ENCODE peak calls at places on chromosomes 1 and 21, in seven cellular contexts. One of them, this sample, is unnamed.

GRCh38 chr1:178126790-178127189 is 32.9 kb downstream of the RASAL2 start:
- DNase-seq in SK-N-SH: no peak
- DNase-seq in MM.1S: no peak
- DNase-seq in PC-3: peak; percentile 89
- DNase-seq in OCI-LY7: no peak
- DNase-seq in HCT116: peak; percentile 69
- DNase-seq in hepatocyte: peak; percentile 64
- DNase-seq in this sample: no peak

GRCh38 chr1:246795094-246795671 is 71.0 kb downstream of the SCCPDH start:
- DNase-seq in OCI-LY7: no peak
- DNase-seq in MM.1S: no peak
- DNase-seq in PC-3: no peak
- DNase-seq in hepatocyte: no peak
- DNase-seq in HCT116: no peak
- DNase-seq in SK-N-SH: no peak
- DNase-seq in this sample: no peak

GRCh38 chr1:55039342-55040082 is at the start of gene PCSK9:
- DNase-seq in hepatocyte: peak; percentile 77
- DNase-seq in SK-N-SH: peak; percentile 73
- DNase-seq in OCI-LY7: no peak
- DNase-seq in MM.1S: no peak
- DNase-seq in HCT116: peak; percentile 60
- DNase-seq in PC-3: peak; percentile 39
- DNase-seq in this sample: peak; percentile 73

GRCh38 chr1:158813159-158813558 is 18.0 kb upstream of the MNDA start:
- DNase-seq in MM.1S: no peak
- DNase-seq in OCI-LY7: no peak
- DNase-seq in HCT116: no peak
- DNase-seq in SK-N-SH: no peak
- DNase-seq in PC-3: no peak
- DNase-seq in hepatocyte: no peak
- DNase-seq in this sample: no peak

GRCh38 chr1:84603941-84604830 is 29.9 kb upstream of the CTBS start:
- DNase-seq in hepatocyte: peak; percentile 13
- DNase-seq in MM.1S: peak; percentile 52
- DNase-seq in OCI-LY7: no peak
- DNase-seq in HCT116: peak; percentile 73
- DNase-seq in SK-N-SH: no peak
- DNase-seq in PC-3: peak; percentile 97
- DNase-seq in this sample: peak; percentile 30

GRCh38 chr1:105416246-105416645 is 1640.2 kb upstream of the PRMT6 start:
- DNase-seq in MM.1S: no peak
- DNase-seq in HCT116: no peak
- DNase-seq in SK-N-SH: no peak
- DNase-seq in hepatocyte: no peak
- DNase-seq in PC-3: no peak
- DNase-seq in OCI-LY7: no peak
- DNase-seq in this sample: no peak

GRCh38 chr1:54904476-54905048 is 17.6 kb upstream of the DHCR24 start:
- DNase-seq in MM.1S: no peak
- DNase-seq in HCT116: no peak
- DNase-seq in SK-N-SH: no peak
- DNase-seq in OCI-LY7: no peak
- DNase-seq in PC-3: peak; percentile 83
- DNase-seq in hepatocyte: no peak
- DNase-seq in this sample: no peak

GRCh38 chr1:230570724-230571390 is 71.4 kb upstream of the COG2 start:
- DNase-seq in MM.1S: no peak
- DNase-seq in PC-3: no peak
- DNase-seq in SK-N-SH: no peak
- DNase-seq in HCT116: no peak
- DNase-seq in hepatocyte: no peak
- DNase-seq in OCI-LY7: no peak
- DNase-seq in this sample: no peak

GRCh38 chr1:119647734-119648619 is at the start of gene ZNF697:
- DNase-seq in SK-N-SH: peak; percentile 96
- DNase-seq in MM.1S: peak; percentile 53
- DNase-seq in HCT116: peak; percentile 89
- DNase-seq in OCI-LY7: no peak
- DNase-seq in PC-3: peak; percentile 95
- DNase-seq in hepatocyte: peak; percentile 95
- DNase-seq in this sample: peak; percentile 95

GRCh38 chr1:246317723-246318359 is 189.2 kb downstream of the SMYD3 start:
- DNase-seq in SK-N-SH: no peak
- DNase-seq in HCT116: no peak
- DNase-seq in hepatocyte: no peak
- DNase-seq in OCI-LY7: no peak
- DNase-seq in MM.1S: no peak
- DNase-seq in PC-3: peak; percentile 80
- DNase-seq in this sample: no peak

GRCh38 chr1:243312962-243313634 is 57.3 kb downstream of the SDCCAG8 start:
- DNase-seq in MM.1S: no peak
- DNase-seq in OCI-LY7: no peak
- DNase-seq in hepatocyte: no peak
- DNase-seq in HCT116: no peak
- DNase-seq in SK-N-SH: no peak
- DNase-seq in PC-3: no peak
- DNase-seq in this sample: no peak

GRCh38 chr1:207861442-207862177 is 49.3 kb downstream of the CD34 start:
- DNase-seq in PC-3: no peak
- DNase-seq in MM.1S: no peak
- DNase-seq in OCI-LY7: no peak
- DNase-seq in hepatocyte: no peak
- DNase-seq in SK-N-SH: no peak
- DNase-seq in HCT116: no peak
- DNase-seq in this sample: no peak

GRCh38 chr1:116820362-116820761 is 66.1 kb downstream of the CD2 start:
- DNase-seq in OCI-LY7: no peak
- DNase-seq in HCT116: no peak
- DNase-seq in hepatocyte: no peak
- DNase-seq in SK-N-SH: no peak
- DNase-seq in PC-3: peak; percentile 45
- DNase-seq in MM.1S: no peak
- DNase-seq in this sample: no peak

GRCh38 chr1:94614980-94615379 is 73.4 kb upstream of the F3 start:
- DNase-seq in SK-N-SH: no peak
- DNase-seq in MM.1S: no peak
- DNase-seq in OCI-LY7: no peak
- DNase-seq in HCT116: no peak
- DNase-seq in hepatocyte: no peak
- DNase-seq in PC-3: no peak
- DNase-seq in this sample: no peak

GRCh38 chr1:178451529-178451928 is 45.2 kb downstream of the CLEC20A start:
- DNase-seq in HCT116: no peak
- DNase-seq in hepatocyte: peak; percentile 23
- DNase-seq in MM.1S: no peak
- DNase-seq in PC-3: peak; percentile 7
- DNase-seq in OCI-LY7: no peak
- DNase-seq in SK-N-SH: no peak
- DNase-seq in this sample: no peak

GRCh38 chr1:85047472-85048295 is 616 bp downstream of the MCOLN3 start:
- DNase-seq in HCT116: no peak
- DNase-seq in PC-3: no peak
- DNase-seq in MM.1S: no peak
- DNase-seq in hepatocyte: peak; percentile 28
- DNase-seq in SK-N-SH: peak; percentile 58
- DNase-seq in OCI-LY7: no peak
- DNase-seq in this sample: peak; percentile 63

GRCh38 chr1:33903210-33903589 is 39.3 kb downstream of the HMGB4 start:
- DNase-seq in hepatocyte: peak; percentile 37
- DNase-seq in SK-N-SH: no peak
- DNase-seq in OCI-LY7: no peak
- DNase-seq in MM.1S: no peak
- DNase-seq in PC-3: no peak
- DNase-seq in HCT116: no peak
- DNase-seq in this sample: no peak

GRCh38 chr1:220767312-220768126 is 19.2 kb upstream of the MTARC1 start:
- DNase-seq in PC-3: no peak
- DNase-seq in hepatocyte: peak; percentile 62
- DNase-seq in OCI-LY7: no peak
- DNase-seq in MM.1S: no peak
- DNase-seq in HCT116: no peak
- DNase-seq in SK-N-SH: no peak
- DNase-seq in this sample: no peak

GRCh38 chr21:45474323-45474950 is 67.8 kb downstream of the SLC19A1 start:
- DNase-seq in SK-N-SH: no peak
- DNase-seq in HCT116: no peak
- DNase-seq in OCI-LY7: no peak
- DNase-seq in MM.1S: no peak
- DNase-seq in hepatocyte: no peak
- DNase-seq in PC-3: no peak
- DNase-seq in this sample: no peak

GRCh38 chr1:187680823-187681222 is 852.1 kb downstream of the PLA2G4A start:
- DNase-seq in HCT116: no peak
- DNase-seq in PC-3: no peak
- DNase-seq in hepatocyte: no peak
- DNase-seq in SK-N-SH: no peak
- DNase-seq in OCI-LY7: no peak
- DNase-seq in MM.1S: no peak
- DNase-seq in this sample: no peak

GRCh38 chr1:93776728-93777127 is 95.1 kb upstream of the BCAR3 start:
- DNase-seq in PC-3: no peak
- DNase-seq in SK-N-SH: no peak
- DNase-seq in HCT116: no peak
- DNase-seq in OCI-LY7: no peak
- DNase-seq in MM.1S: no peak
- DNase-seq in hepatocyte: no peak
- DNase-seq in this sample: no peak

GRCh38 chr1:234912541-234913312 is 215.9 kb downstream of the TOMM20 start:
- DNase-seq in HCT116: no peak
- DNase-seq in OCI-LY7: no peak
- DNase-seq in MM.1S: no peak
- DNase-seq in hepatocyte: no peak
- DNase-seq in PC-3: no peak
- DNase-seq in SK-N-SH: no peak
- DNase-seq in this sample: no peak

GRCh38 chr21:44758781-44759627 is 42.6 kb downstream of the UBE2G2 start:
- DNase-seq in hepatocyte: no peak
- DNase-seq in OCI-LY7: no peak
- DNase-seq in HCT116: no peak
- DNase-seq in PC-3: no peak
- DNase-seq in MM.1S: no peak
- DNase-seq in SK-N-SH: no peak
- DNase-seq in this sample: no peak

GRCh38 chr1:168100315-168101002 is 36.3 kb downstream of the GPR161 start:
- DNase-seq in MM.1S: no peak
- DNase-seq in HCT116: no peak
- DNase-seq in PC-3: no peak
- DNase-seq in hepatocyte: no peak
- DNase-seq in OCI-LY7: no peak
- DNase-seq in SK-N-SH: no peak
- DNase-seq in this sample: no peak

GRCh38 chr1:109482796-109483638 is 688 bp upstream of the ATXN7L2 start:
- DNase-seq in HCT116: no peak
- DNase-seq in OCI-LY7: peak; percentile 69
- DNase-seq in MM.1S: no peak
- DNase-seq in SK-N-SH: peak; percentile 84
- DNase-seq in PC-3: no peak
- DNase-seq in hepatocyte: peak; percentile 55
- DNase-seq in this sample: peak; percentile 80
- TF ChIP-seq CTCF in HCT116: no peak
- TF ChIP-seq CTCF in OCI-LY7: peak; percentile 62
- TF ChIP-seq CTCF in MM.1S: no peak
- TF ChIP-seq CTCF in SK-N-SH: peak; percentile 15
- TF ChIP-seq CTCF in PC-3: no peak
- TF ChIP-seq CTCF in hepatocyte: peak; percentile 5
- TF ChIP-seq CTCF in this sample: peak; percentile 43

GRCh38 chr1:42335809-42336518 is 929 bp upstream of the FOXJ3 start:
- DNase-seq in PC-3: peak; percentile 56
- DNase-seq in OCI-LY7: no peak
- DNase-seq in HCT116: no peak
- DNase-seq in MM.1S: no peak
- DNase-seq in SK-N-SH: no peak
- DNase-seq in hepatocyte: peak; percentile 70
- DNase-seq in this sample: no peak
- TF ChIP-seq EZH2phosphoT487 in PC-3: no peak
- TF ChIP-seq EZH2phosphoT487 in OCI-LY7: no peak
- TF ChIP-seq EZH2phosphoT487 in HCT116: no peak
- TF ChIP-seq EZH2phosphoT487 in MM.1S: no peak
- TF ChIP-seq EZH2phosphoT487 in SK-N-SH: no peak
- TF ChIP-seq EZH2phosphoT487 in hepatocyte: no peak
- TF ChIP-seq EZH2phosphoT487 in this sample: no peak

DNA sequence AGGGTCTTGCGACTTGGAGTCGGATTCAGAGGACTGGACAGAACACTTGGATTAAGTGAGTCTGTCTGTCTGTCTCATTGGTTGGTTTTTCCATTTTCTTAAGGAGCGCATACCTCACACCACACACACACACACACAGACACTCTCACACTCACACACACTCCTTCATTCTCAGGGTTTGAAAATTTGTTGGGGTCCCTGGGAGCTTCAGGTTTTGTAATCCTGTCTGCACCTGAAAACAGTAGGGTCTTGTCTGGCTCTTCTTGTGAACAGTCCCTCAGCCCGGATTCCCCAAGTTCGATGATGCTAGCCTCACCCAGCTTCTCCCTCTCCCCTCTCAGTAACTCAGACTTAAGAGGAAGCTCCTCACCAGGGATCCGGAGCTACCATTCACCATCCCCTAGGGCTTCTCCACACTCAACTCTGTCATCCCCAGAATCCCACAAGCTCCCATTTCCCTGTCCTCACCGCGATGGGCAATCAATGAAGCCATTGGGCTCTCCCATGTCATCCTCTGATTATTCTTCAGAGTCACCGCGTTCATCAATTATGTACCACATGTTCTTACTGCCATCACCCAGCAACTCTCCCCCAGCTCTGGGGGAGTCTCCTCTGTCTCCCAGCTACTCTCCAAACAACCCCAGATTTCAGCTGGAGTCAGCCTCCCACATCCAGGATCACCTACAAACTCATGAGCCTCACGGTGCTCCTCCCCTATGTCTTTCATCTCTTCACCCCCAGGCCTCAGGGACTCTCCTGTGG is 1530.9 kb upstream of the TPTE start:
- DNase-seq in OCI-LY7: no peak
- DNase-seq in SK-N-SH: no peak
- DNase-seq in HCT116: no peak
- DNase-seq in PC-3: peak; percentile 1
- DNase-seq in MM.1S: no peak
- DNase-seq in hepatocyte: no peak
- DNase-seq in this sample: no peak
- H3K9me3 ChIP-seq in OCI-LY7: peaks cover 39% of the 10 kb centered on the region
- H3K9me3 ChIP-seq in SK-N-SH: no peaks in the 10 kb centered on the region
- H3K9me3 ChIP-seq in HCT116: peaks cover 11% of the 10 kb centered on the region
- H3K9me3 ChIP-seq in PC-3: no peaks in the 10 kb centered on the region
- H3K9me3 ChIP-seq in MM.1S: no peaks in the 10 kb centered on the region
- H3K9me3 ChIP-seq in hepatocyte: peaks cover 24% of the 10 kb centered on the region
- H3K9me3 ChIP-seq in this sample: peaks cover 33% of the 10 kb centered on the region

DNA sequence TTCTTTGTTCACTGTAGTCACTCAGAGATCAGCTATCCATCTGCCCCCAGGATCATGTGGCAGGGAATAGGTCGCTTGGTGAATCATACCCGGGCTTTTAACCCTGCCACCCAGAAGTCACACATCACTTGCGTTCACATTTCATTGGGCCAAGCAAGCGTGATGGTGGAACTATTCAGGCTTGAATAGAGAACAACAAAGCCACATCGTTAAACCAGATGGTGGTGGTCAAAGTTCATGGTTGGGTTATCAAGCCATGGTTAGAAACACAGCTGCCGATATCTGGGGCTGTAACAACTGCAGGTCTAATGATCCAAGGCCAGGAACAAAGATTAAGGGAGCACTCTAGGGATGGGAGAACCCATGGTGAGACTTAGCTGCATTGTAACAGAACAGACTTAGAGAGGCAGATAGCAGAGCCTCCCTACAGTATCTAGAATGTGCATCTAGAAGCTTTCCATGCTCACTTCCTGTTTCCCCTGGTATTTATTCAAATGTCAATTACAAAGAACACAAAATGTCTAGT is 40.0 kb upstream of the PTPRC start:
- DNase-seq in SK-N-SH: no peak
- DNase-seq in hepatocyte: no peak
- DNase-seq in HCT116: no peak
- DNase-seq in OCI-LY7: peak; percentile 99
- DNase-seq in MM.1S: no peak
- DNase-seq in PC-3: no peak
- DNase-seq in this sample: no peak
- TF ChIP-seq CTCF in SK-N-SH: no peak
- TF ChIP-seq CTCF in hepatocyte: no peak
- TF ChIP-seq CTCF in HCT116: no peak
- TF ChIP-seq CTCF in OCI-LY7: peak; percentile 14
- TF ChIP-seq CTCF in MM.1S: no peak
- TF ChIP-seq CTCF in PC-3: no peak
- TF ChIP-seq CTCF in this sample: no peak

This sample was measured in neural progenitor cell.